ENCODE peak calls at places on chromosomes 5 and 9, in seven cellular contexts. X is C1 segment of cervical spinal cord; J is anterior cingulate cortex; F is activated T-cell treated with anti-CD3 and anti-CD28 coated beads for 4 hours; G is suprapubic skin; W is choroid plexus epithelial cell; H is stimulated activated CD4-positive, alpha-beta T cell treated with anti-CD3 and anti-CD28 coated beads, Interleukin-1b, Interleukin-23, amount 100 ng/mL, for 24 hours. Z is an unnamed sample.
A peak's percentile ranks its signal among the peaks of the same experiment; 100 is the strongest.

GRCh38 chr5:159737263-159737662 is 179.0 kb upstream of the ADRA1B start:
- DNase-seq in G (no peak), X (no peak), F (no peak), W (peak; percentile 17), H (no peak), J (no peak), Z (no peak)

GRCh38 chr9:71822455-71822854 is 54.1 kb upstream of the CEMIP2 start:
- DNase-seq in W (no peak), F (no peak), H (no peak), X (no peak), J (no peak), G (no peak), Z (no peak)

GRCh38 chr9:113807173-113808061 is 68.7 kb upstream of the ZNF618 start:
- DNase-seq in H (no peak), F (peak; percentile 3), J (peak; percentile 25), X (no peak), W (peak; percentile 76), G (no peak), Z (peak; percentile 14)

GRCh38 chr9:113600871-113601545 is 137.5 kb downstream of the RGS3 start:
- DNase-seq in J (no peak), H (no peak), G (no peak), F (no peak), X (no peak), W (no peak), Z (no peak)

GRCh38 chr9:31347082-31347617 is 1037.3 kb upstream of the ACO1 start:
- DNase-seq in X (no peak), W (peak; percentile 90), J (no peak), G (no peak), H (no peak), F (peak; percentile 15), Z (no peak)

GRCh38 chr9:134630393-134630790 is 11.2 kb upstream of the COL5A1 start:
- DNase-seq in W (no peak), F (no peak), H (no peak), G (peak; percentile 32), J (no peak), X (no peak), Z (peak; percentile 72)

GRCh38 chr9:127971357-127972315 is 9.2 kb downstream of the EEIG1 start:
- DNase-seq in J (peak; percentile 69), G (no peak), H (no peak), F (no peak), X (peak; percentile 56), W (peak; percentile 18), Z (peak; percentile 85)

GRCh38 chr9:120867676-120868338 is 9.2 kb downstream of the PHF19 start:
- DNase-seq in F (no peak), J (no peak), G (no peak), H (no peak), X (no peak), W (no peak), Z (no peak)

GRCh38 chr5:98570010-98570409 is 203.5 kb upstream of the RGMB start:
- DNase-seq in W (peak; percentile 68), F (no peak), G (no peak), H (no peak), J (no peak), X (no peak), Z (no peak)

GRCh38 chr5:1509346-1510085 is 14.2 kb downstream of the LPCAT1 start:
- DNase-seq in W (no peak), X (no peak), H (no peak), G (peak; percentile 39), J (no peak), F (no peak), Z (peak; percentile 92)

GRCh38 chr5:127766556-127767335 is 63.6 kb downstream of the CCDC192 start:
- DNase-seq in F (no peak), G (no peak), W (peak; percentile 29), J (no peak), H (no peak), X (no peak), Z (no peak)

GRCh38 chr9:115103746-115104477 is 14.0 kb downstream of the TNC start:
- DNase-seq in G (no peak), W (no peak), J (no peak), F (no peak), H (no peak), X (no peak), Z (no peak)

GRCh38 chr9:126986506-126986951 is 71.9 kb downstream of the RALGPS1 start:
- DNase-seq in F (peak; percentile 12), J (no peak), X (no peak), H (no peak), W (no peak), G (no peak), Z (no peak)

GRCh38 chr9:135609366-135609955 is 29.9 kb downstream of the GLT6D1 start:
- DNase-seq in F (no peak), J (no peak), X (no peak), G (no peak), W (no peak), H (no peak), Z (peak; percentile 61)

GRCh38 chr5:16819522-16820167 is 116.4 kb downstream of the MYO10 start:
- DNase-seq in J (no peak), W (peak; percentile 73), G (no peak), X (no peak), H (no peak), F (no peak), Z (no peak)

GRCh38 chr5:176438959-176439757 is 9.0 kb upstream of the FAF2 start:
- DNase-seq in X (no peak), G (no peak), J (no peak), F (no peak), W (peak; percentile 97), H (no peak), Z (no peak)

GRCh38 chr5:41842777-41843176 is 27.4 kb downstream of the OXCT1 start:
- DNase-seq in F (no peak), H (no peak), G (no peak), W (no peak), X (no peak), J (no peak), Z (no peak)

GRCh38 chr5:145946112-145946861 is 9.9 kb downstream of the SH3RF2 start:
- DNase-seq in J (no peak), X (no peak), H (no peak), F (no peak), G (no peak), W (peak; percentile 58), Z (no peak)

GRCh38 chr5:116629168-116629567 is 54.5 kb upstream of the SEMA6A start:
- DNase-seq in G (no peak), J (no peak), F (no peak), W (no peak), X (no peak), H (no peak), Z (no peak)

GRCh38 chr5:164119806-164120440 is 614.5 kb downstream of the MAT2B start:
- DNase-seq in G (no peak), W (peak; percentile 56), X (no peak), H (no peak), F (no peak), J (no peak), Z (no peak)

GRCh38 chr5:1760656-1761452 is 38.8 kb downstream of the MRPL36 start:
- DNase-seq in G (peak; percentile 56), J (no peak), X (no peak), F (no peak), W (no peak), H (no peak), Z (peak; percentile 2)

GRCh38 chr9:99576002-99576401 is 245.7 kb upstream of the NR4A3 start:
- DNase-seq in X (no peak), H (no peak), F (no peak), G (no peak), W (no peak), J (no peak), Z (no peak)

GRCh38 chr5:84303315-84303714 is 81.4 kb downstream of the EDIL3 start:
- DNase-seq in H (no peak), F (no peak), W (no peak), J (no peak), G (no peak), X (no peak), Z (no peak)

GRCh38 chr9:84170521-84171141 is 169.9 kb downstream of the SLC28A3 start:
- DNase-seq in J (peak; percentile 5), G (peak; percentile 69), H (no peak), F (no peak), X (no peak), W (peak; percentile 98), Z (no peak)

GRCh38 chr9:85200726-85201402 is 531.3 kb downstream of the NTRK2 start:
- DNase-seq in W (no peak), J (no peak), G (no peak), X (no peak), H (no peak), F (no peak), Z (no peak)

GRCh38 chr5:99034336-99034735 is 105.5 kb upstream of the CHD1 start:
- DNase-seq in X (no peak), H (no peak), F (no peak), G (no peak), J (no peak), W (peak; percentile 63), Z (no peak)

GRCh38 chr5:2741946-2742345 is 9.5 kb downstream of the IRX2 start:
- DNase-seq in X (no peak), W (no peak), H (no peak), F (no peak), G (no peak), J (no peak), Z (no peak)

GRCh38 chr9:137558127-137558526 is 6.4 kb downstream of the MRPL41 start:
- DNase-seq in F (no peak), X (no peak), W (no peak), G (no peak), J (no peak), H (no peak), Z (no peak)

GRCh38 chr9:5866685-5867084 is 24.0 kb upstream of the MLANA start:
- DNase-seq in J (no peak), X (no peak), G (no peak), H (no peak), W (no peak), F (no peak), Z (no peak)

GRCh38 chr5:144004146-144004545 is 166.3 kb downstream of the YIPF5 start:
- DNase-seq in W (peak; percentile 25), X (no peak), G (no peak), J (no peak), H (no peak), F (no peak), Z (no peak)

GRCh38 chr9:131190191-131190590 is 64.8 kb downstream of the NUP214 start:
- DNase-seq in J (no peak), H (no peak), X (no peak), W (no peak), G (no peak), F (no peak), Z (no peak)

GRCh38 chr9:103078581-103078980 is 83.4 kb downstream of the CYLC2 start:
- DNase-seq in G (no peak), H (no peak), W (no peak), F (no peak), J (no peak), X (no peak), Z (no peak)

GRCh38 chr9:71403106-71403505 is 281.7 kb upstream of the TRPM3 start:
- DNase-seq in F (no peak), J (no peak), X (no peak), G (no peak), W (no peak), H (no peak), Z (no peak)

GRCh38 chr5:94890907-94891306 is 272.4 kb downstream of the SLF1 start:
- DNase-seq in F (no peak), G (no peak), X (no peak), J (no peak), W (peak; percentile 36), H (no peak), Z (no peak)

GRCh38 chr5:142360607-142361120 is 35.8 kb upstream of the SPRY4 start:
- DNase-seq in X (no peak), J (peak; percentile 5), W (peak; percentile 81), F (no peak), G (no peak), H (no peak), Z (no peak)

GRCh38 chr9:134546231-134546731 is 95.3 kb upstream of the COL5A1 start:
- DNase-seq in F (no peak), H (no peak), J (no peak), G (no peak), X (no peak), W (peak; percentile 80), Z (no peak)

GRCh38 chr9:120532475-120532874 is 47.5 kb downstream of the CDK5RAP2 start:
- DNase-seq in F (no peak), W (peak; percentile 50), H (no peak), J (no peak), X (no peak), G (peak; percentile 84), Z (no peak)

GRCh38 chr9:36948051-36948450 is 86.0 kb downstream of the PAX5 start:
- DNase-seq in X (no peak), H (no peak), G (no peak), F (no peak), J (no peak), W (no peak), Z (no peak)